ENCODE peak calls at places on chromosomes 12 and 14, in nine cellular contexts. C is nucleus accumbens, V is left colon, J is ACHN, L is GM23338, D is A549, U is aorta, I is trophoblast cell, X is stromal cell of bone marrow. S is an unnamed sample.
A peak's percentile ranks its signal among the peaks of the same experiment; 100 is the strongest.

GRCh38 chr14:99508896-99509629 is 27.9 kb downstream of the CCNK start:
- DNase-seq in X (no peak), C (no peak), J (no peak), V (no peak), L (peak; percentile 51), U (no peak), D (no peak), I (no peak), S (no peak)

GRCh38 chr12:7439579-7440505 is 4.1 kb downstream of the CD163L1 start:
- DNase-seq in I (peak; percentile 82), V (peak; percentile 31), L (peak; percentile 88), D (peak; percentile 93), J (no peak), X (peak; percentile 6), C (no peak), U (peak; percentile 58), S (no peak)

GRCh38 chr14:60647081-60647836 is 2.0 kb downstream of the SIX1 start:
- DNase-seq in V (peak; percentile 37), X (peak; percentile 65), C (no peak), U (peak; percentile 63), I (no peak), L (peak; percentile 75), D (peak; percentile 54), J (peak; percentile 68), S (peak; percentile 36)

GRCh38 chr14:42214981-42215491 is 608.4 kb downstream of the LRFN5 start:
- DNase-seq in J (peak; percentile 53), C (no peak), D (peak; percentile 14), I (peak; percentile 31), U (no peak), V (no peak), X (peak; percentile 91), L (no peak), S (no peak)

GRCh38 chr12:8887285-8887715 is 27.0 kb upstream of the PHC1 start:
- DNase-seq in D (no peak), U (no peak), I (peak; percentile 33), X (no peak), L (no peak), V (no peak), C (no peak), J (no peak), S (no peak)

GRCh38 chr12:22765731-22766130 is 140.8 kb downstream of the ETNK1 start:
- DNase-seq in J (no peak), U (no peak), D (no peak), I (no peak), C (no peak), X (no peak), L (no peak), V (no peak), S (no peak)

GRCh38 chr12:116878567-116879508 is 2.4 kb downstream of the HRK start:
- DNase-seq in J (peak; percentile 28), D (no peak), C (no peak), U (no peak), I (peak; percentile 84), L (peak; percentile 62), V (peak; percentile 66), X (no peak), S (peak; percentile 41)

GRCh38 chr12:124188561-124189405 is 106.1 kb upstream of the RFLNA start:
- DNase-seq in U (peak; percentile 59), C (no peak), J (peak; percentile 68), L (no peak), D (no peak), V (no peak), I (peak; percentile 88), X (no peak), S (peak; percentile 82)

GRCh38 chr12:119528241-119528640 is 65.3 kb upstream of the TMEM233 start:
- DNase-seq in V (no peak), C (no peak), D (peak; percentile 11), J (peak; percentile 60), I (peak; percentile 37), L (peak; percentile 77), U (no peak), X (peak; percentile 2), S (no peak)

GRCh38 chr14:76500011-76500410 is 124.1 kb downstream of the ESRRB start:
- DNase-seq in L (no peak), D (no peak), J (peak; percentile 7), C (no peak), X (no peak), U (no peak), V (no peak), I (no peak), S (no peak)

GRCh38 chr12:112107728-112108447 is 695 bp downstream of the NAA25 start:
- DNase-seq in I (peak; percentile 24), V (peak; percentile 43), L (peak; percentile 43), U (no peak), C (peak; percentile 27), J (peak; percentile 42), X (no peak), D (peak; percentile 36), S (peak; percentile 19)

GRCh38 chr12:19263666-19264065 is 134.1 kb downstream of the PLEKHA5 start:
- DNase-seq in C (no peak), V (no peak), X (no peak), U (no peak), J (no peak), D (no peak), L (peak; percentile 68), I (no peak), S (no peak)

GRCh38 chr14:34461334-34462131 is 507 bp downstream of the SPTSSA start:
- DNase-seq in D (peak; percentile 73), C (peak; percentile 28), U (peak; percentile 66), L (peak; percentile 77), X (no peak), V (peak; percentile 70), I (peak; percentile 64), J (peak; percentile 52), S (peak; percentile 51)

GRCh38 chr12:29640589-29641345 is 143.0 kb downstream of the TMTC1 start:
- DNase-seq in L (peak; percentile 19), C (peak; percentile 23), D (peak; percentile 35), X (peak; percentile 30), J (peak; percentile 8), U (peak; percentile 64), I (no peak), V (no peak), S (no peak)

GRCh38 chr12:67650127-67650495 is 1.6 kb downstream of the DYRK2 start:
- DNase-seq in C (no peak), V (peak; percentile 34), I (no peak), U (peak; percentile 65), X (no peak), J (peak; percentile 27), D (no peak), L (no peak), S (peak; percentile 48)

GRCh38 chr14:95979339-95980042 is 59.7 kb upstream of the C14orf132 start:
- DNase-seq in C (no peak), U (no peak), L (peak; percentile 94), I (no peak), J (peak; percentile 17), X (no peak), D (no peak), V (no peak), S (no peak)

GRCh38 chr14:51008416-51008815 is 64.1 kb upstream of the PYGL start:
- DNase-seq in V (no peak), C (no peak), X (no peak), D (no peak), I (no peak), L (no peak), U (no peak), J (no peak), S (no peak)

GRCh38 chr12:110330544-110330943 is 49.5 kb downstream of the ATP2A2 start:
- DNase-seq in V (no peak), D (no peak), U (no peak), J (no peak), C (no peak), I (no peak), L (peak; percentile 23), X (no peak), S (no peak)

GRCh38 chr14:77195766-77196165 is 14.2 kb downstream of the TMEM63C start:
- DNase-seq in X (no peak), C (peak; percentile 42), I (no peak), V (no peak), J (no peak), L (no peak), D (no peak), U (no peak), S (no peak)

GRCh38 chr14:26008290-26008689 is 589.5 kb downstream of the NOVA1 start:
- DNase-seq in I (no peak), C (no peak), U (no peak), V (no peak), J (peak; percentile 40), X (no peak), L (peak; percentile 91), D (peak; percentile 12), S (no peak)

GRCh38 chr12:117209626-117210025 is 19.4 kb upstream of the FBXO21 start:
- DNase-seq in C (no peak), U (no peak), I (no peak), D (no peak), X (no peak), L (no peak), J (no peak), V (no peak), S (no peak)

GRCh38 chr12:97465012-97465345 is 2.4 kb downstream of the RMST start:
- DNase-seq in X (no peak), C (no peak), U (no peak), V (no peak), D (no peak), I (no peak), L (peak; percentile 88), J (no peak), S (no peak)

GRCh38 chr12:95004610-95005009 is 1.1 kb upstream of the NDUFA12 start:
- DNase-seq in I (no peak), X (peak; percentile 28), C (no peak), V (no peak), D (no peak), J (no peak), L (no peak), U (no peak), S (no peak)

GRCh38 chr12:112524269-112524668 is 105.5 kb downstream of the PTPN11 start:
- DNase-seq in U (no peak), X (no peak), C (no peak), D (no peak), V (no peak), I (no peak), L (no peak), J (no peak), S (no peak)

GRCh38 chr12:117853600-117853999 is 115.2 kb downstream of the KSR2 start:
- DNase-seq in U (no peak), V (peak; percentile 18), I (peak; percentile 50), D (peak; percentile 86), J (peak; percentile 44), X (no peak), L (no peak), C (no peak), S (peak; percentile 70)

GRCh38 chr12:45468751-45469615 is 253.1 kb downstream of the ANO6 start:
- DNase-seq in I (no peak), L (peak; percentile 21), C (no peak), V (no peak), X (no peak), U (no peak), J (no peak), D (no peak), S (no peak)

GRCh38 chr14:68358978-68359861 is 433.6 kb downstream of the ZFP36L1 start:
- DNase-seq in L (peak; percentile 28), D (no peak), C (no peak), X (no peak), V (no peak), I (no peak), U (no peak), J (no peak), S (no peak)

GRCh38 chr12:112778400-112778799 is 13.1 kb upstream of the RPH3A start:
- DNase-seq in I (no peak), J (no peak), X (no peak), U (no peak), L (no peak), V (no peak), C (no peak), D (no peak), S (no peak)

GRCh38 chr12:21710944-21711343 is 53.3 kb upstream of the LDHB start:
- DNase-seq in D (no peak), I (no peak), U (no peak), J (no peak), L (no peak), V (no peak), X (peak; percentile 3), C (no peak), S (no peak)

GRCh38 chr12:132836803-132837331 is 8.2 kb upstream of the GOLGA3 start:
- DNase-seq in X (no peak), I (no peak), D (no peak), L (no peak), J (no peak), U (no peak), V (no peak), C (no peak), S (no peak)

GRCh38 chr12:92122941-92123779 is 22.5 kb downstream of the BTG1 start:
- DNase-seq in J (no peak), L (no peak), X (no peak), V (no peak), C (no peak), I (no peak), U (no peak), D (no peak), S (no peak)